ENCODE peak calls at places on chromosomes 3 and 15, in six cellular contexts. One of them, this sample, is unnamed.

GRCh38 chr3:107227091-107227490 is 150.1 kb upstream of the CCDC54 start:
- DNase-seq in activated naive CD8-positive, alpha-beta T cell treated with anti-CD3 and anti-CD28 coated beads, Interleukin-2, amount 10 ng/mL, durations not matched to agents 7 days and 5 days: no peak
- DNase-seq in AG04450: no peak
- DNase-seq in iPS DF 6.9: no peak
- DNase-seq in GM10248: no peak
- DNase-seq in NCI-H774: no peak
- DNase-seq in this sample: no peak

GRCh38 chr3:58556761-58557181 is 19.8 kb upstream of the ACOX2 start:
- DNase-seq in activated naive CD8-positive, alpha-beta T cell treated with anti-CD3 and anti-CD28 coated beads, Interleukin-2, amount 10 ng/mL, durations not matched to agents 7 days and 5 days: no peak
- DNase-seq in AG04450: no peak
- DNase-seq in iPS DF 6.9: no peak
- DNase-seq in GM10248: no peak
- DNase-seq in NCI-H774: no peak
- DNase-seq in this sample: no peak

GRCh38 chr15:76577879-76578512 is 241.4 kb downstream of the ISL2 start:
- DNase-seq in activated naive CD8-positive, alpha-beta T cell treated with anti-CD3 and anti-CD28 coated beads, Interleukin-2, amount 10 ng/mL, durations not matched to agents 7 days and 5 days: no peak
- DNase-seq in AG04450: no peak
- DNase-seq in iPS DF 6.9: no peak
- DNase-seq in GM10248: no peak
- DNase-seq in NCI-H774: no peak
- DNase-seq in this sample: no peak

GRCh38 chr3:195073866-195074860 is 196.8 kb downstream of the XXYLT1 start:
- DNase-seq in activated naive CD8-positive, alpha-beta T cell treated with anti-CD3 and anti-CD28 coated beads, Interleukin-2, amount 10 ng/mL, durations not matched to agents 7 days and 5 days: peak; percentile 9
- DNase-seq in AG04450: no peak
- DNase-seq in iPS DF 6.9: no peak
- DNase-seq in GM10248: no peak
- DNase-seq in NCI-H774: no peak
- DNase-seq in this sample: no peak

GRCh38 chr3:61564405-61565059 is 3.2 kb downstream of the PTPRG start:
- DNase-seq in activated naive CD8-positive, alpha-beta T cell treated with anti-CD3 and anti-CD28 coated beads, Interleukin-2, amount 10 ng/mL, durations not matched to agents 7 days and 5 days: no peak
- DNase-seq in AG04450: peak; percentile 27
- DNase-seq in iPS DF 6.9: no peak
- DNase-seq in GM10248: peak; percentile 34
- DNase-seq in NCI-H774: no peak
- DNase-seq in this sample: peak; percentile 82

GRCh38 chr3:72270072-72270611 is 485.2 kb upstream of the PROK2 start:
- DNase-seq in activated naive CD8-positive, alpha-beta T cell treated with anti-CD3 and anti-CD28 coated beads, Interleukin-2, amount 10 ng/mL, durations not matched to agents 7 days and 5 days: no peak
- DNase-seq in AG04450: peak; percentile 77
- DNase-seq in iPS DF 6.9: no peak
- DNase-seq in GM10248: no peak
- DNase-seq in NCI-H774: no peak
- DNase-seq in this sample: peak; percentile 73

GRCh38 chr3:9782777-9783176 is 9.5 kb downstream of the TADA3 start:
- DNase-seq in activated naive CD8-positive, alpha-beta T cell treated with anti-CD3 and anti-CD28 coated beads, Interleukin-2, amount 10 ng/mL, durations not matched to agents 7 days and 5 days: no peak
- DNase-seq in AG04450: no peak
- DNase-seq in iPS DF 6.9: no peak
- DNase-seq in GM10248: no peak
- DNase-seq in NCI-H774: no peak
- DNase-seq in this sample: no peak

GRCh38 chr3:62159693-62160092 is 213.7 kb downstream of the FEZF2 start:
- DNase-seq in activated naive CD8-positive, alpha-beta T cell treated with anti-CD3 and anti-CD28 coated beads, Interleukin-2, amount 10 ng/mL, durations not matched to agents 7 days and 5 days: no peak
- DNase-seq in AG04450: no peak
- DNase-seq in iPS DF 6.9: no peak
- DNase-seq in GM10248: no peak
- DNase-seq in NCI-H774: no peak
- DNase-seq in this sample: no peak

GRCh38 chr3:188584162-188584529 is 430.2 kb downstream of the LPP start:
- DNase-seq in activated naive CD8-positive, alpha-beta T cell treated with anti-CD3 and anti-CD28 coated beads, Interleukin-2, amount 10 ng/mL, durations not matched to agents 7 days and 5 days: no peak
- DNase-seq in AG04450: no peak
- DNase-seq in iPS DF 6.9: no peak
- DNase-seq in GM10248: no peak
- DNase-seq in NCI-H774: no peak
- DNase-seq in this sample: peak; percentile 66

GRCh38 chr15:64396790-64397189 is 9.2 kb downstream of the TRIP4 start:
- DNase-seq in activated naive CD8-positive, alpha-beta T cell treated with anti-CD3 and anti-CD28 coated beads, Interleukin-2, amount 10 ng/mL, durations not matched to agents 7 days and 5 days: no peak
- DNase-seq in AG04450: no peak
- DNase-seq in iPS DF 6.9: no peak
- DNase-seq in GM10248: no peak
- DNase-seq in NCI-H774: no peak
- DNase-seq in this sample: no peak

GRCh38 chr15:74196175-74196574 is 6.4 kb downstream of the STRA6 start:
- DNase-seq in activated naive CD8-positive, alpha-beta T cell treated with anti-CD3 and anti-CD28 coated beads, Interleukin-2, amount 10 ng/mL, durations not matched to agents 7 days and 5 days: no peak
- DNase-seq in AG04450: peak; percentile 72
- DNase-seq in iPS DF 6.9: no peak
- DNase-seq in GM10248: no peak
- DNase-seq in NCI-H774: no peak
- DNase-seq in this sample: peak; percentile 91

GRCh38 chr3:31412832-31413231 is 119.9 kb upstream of the STT3B start:
- DNase-seq in activated naive CD8-positive, alpha-beta T cell treated with anti-CD3 and anti-CD28 coated beads, Interleukin-2, amount 10 ng/mL, durations not matched to agents 7 days and 5 days: no peak
- DNase-seq in AG04450: no peak
- DNase-seq in iPS DF 6.9: no peak
- DNase-seq in GM10248: no peak
- DNase-seq in NCI-H774: no peak
- DNase-seq in this sample: peak; percentile 36

GRCh38 chr15:26967719-26968269 is 3.2 kb upstream of the GABRG3 start:
- DNase-seq in activated naive CD8-positive, alpha-beta T cell treated with anti-CD3 and anti-CD28 coated beads, Interleukin-2, amount 10 ng/mL, durations not matched to agents 7 days and 5 days: no peak
- DNase-seq in AG04450: no peak
- DNase-seq in iPS DF 6.9: peak; percentile 41
- DNase-seq in GM10248: no peak
- DNase-seq in NCI-H774: no peak
- DNase-seq in this sample: peak; percentile 28

GRCh38 chr3:112459750-112460149 is 39.5 kb downstream of the BTLA start:
- DNase-seq in activated naive CD8-positive, alpha-beta T cell treated with anti-CD3 and anti-CD28 coated beads, Interleukin-2, amount 10 ng/mL, durations not matched to agents 7 days and 5 days: no peak
- DNase-seq in AG04450: no peak
- DNase-seq in iPS DF 6.9: no peak
- DNase-seq in GM10248: no peak
- DNase-seq in NCI-H774: no peak
- DNase-seq in this sample: no peak

GRCh38 chr15:36161781-36162212 is 417.6 kb upstream of the CDIN1 start:
- DNase-seq in activated naive CD8-positive, alpha-beta T cell treated with anti-CD3 and anti-CD28 coated beads, Interleukin-2, amount 10 ng/mL, durations not matched to agents 7 days and 5 days: no peak
- DNase-seq in AG04450: no peak
- DNase-seq in iPS DF 6.9: no peak
- DNase-seq in GM10248: no peak
- DNase-seq in NCI-H774: no peak
- DNase-seq in this sample: peak; percentile 18

GRCh38 chr15:65303687-65304392 is 637 bp upstream of the RNU5B-1 start:
- DNase-seq in activated naive CD8-positive, alpha-beta T cell treated with anti-CD3 and anti-CD28 coated beads, Interleukin-2, amount 10 ng/mL, durations not matched to agents 7 days and 5 days: peak; percentile 57
- DNase-seq in AG04450: peak; percentile 18
- DNase-seq in iPS DF 6.9: no peak
- DNase-seq in GM10248: no peak
- DNase-seq in NCI-H774: no peak
- DNase-seq in this sample: peak; percentile 65

GRCh38 chr3:173589116-173589515 is 191.6 kb downstream of the NLGN1 start:
- DNase-seq in activated naive CD8-positive, alpha-beta T cell treated with anti-CD3 and anti-CD28 coated beads, Interleukin-2, amount 10 ng/mL, durations not matched to agents 7 days and 5 days: no peak
- DNase-seq in AG04450: no peak
- DNase-seq in iPS DF 6.9: no peak
- DNase-seq in GM10248: no peak
- DNase-seq in NCI-H774: no peak
- DNase-seq in this sample: no peak

GRCh38 chr15:29734917-29735572 is 87.2 kb downstream of the TJP1 start:
- DNase-seq in activated naive CD8-positive, alpha-beta T cell treated with anti-CD3 and anti-CD28 coated beads, Interleukin-2, amount 10 ng/mL, durations not matched to agents 7 days and 5 days: no peak
- DNase-seq in AG04450: no peak
- DNase-seq in iPS DF 6.9: no peak
- DNase-seq in GM10248: no peak
- DNase-seq in NCI-H774: no peak
- DNase-seq in this sample: peak; percentile 97

GRCh38 chr3:160010578-160010977 is 21.9 kb downstream of the IL12A start:
- DNase-seq in activated naive CD8-positive, alpha-beta T cell treated with anti-CD3 and anti-CD28 coated beads, Interleukin-2, amount 10 ng/mL, durations not matched to agents 7 days and 5 days: no peak
- DNase-seq in AG04450: no peak
- DNase-seq in iPS DF 6.9: no peak
- DNase-seq in GM10248: peak; percentile 62
- DNase-seq in NCI-H774: no peak
- DNase-seq in this sample: no peak

GRCh38 chr3:65751123-65751700 is 287.5 kb downstream of the MAGI1 start:
- DNase-seq in activated naive CD8-positive, alpha-beta T cell treated with anti-CD3 and anti-CD28 coated beads, Interleukin-2, amount 10 ng/mL, durations not matched to agents 7 days and 5 days: no peak
- DNase-seq in AG04450: no peak
- DNase-seq in iPS DF 6.9: peak; percentile 50
- DNase-seq in GM10248: peak; percentile 17
- DNase-seq in NCI-H774: no peak
- DNase-seq in this sample: peak; percentile 39

GRCh38 chr3:133479895-133480669 is 80.2 kb downstream of the BFSP2 start:
- DNase-seq in activated naive CD8-positive, alpha-beta T cell treated with anti-CD3 and anti-CD28 coated beads, Interleukin-2, amount 10 ng/mL, durations not matched to agents 7 days and 5 days: no peak
- DNase-seq in AG04450: no peak
- DNase-seq in iPS DF 6.9: no peak
- DNase-seq in GM10248: peak; percentile 56
- DNase-seq in NCI-H774: no peak
- DNase-seq in this sample: peak; percentile 91

GRCh38 chr15:34754171-34754580 is 622 bp downstream of the GJD2 start:
- DNase-seq in activated naive CD8-positive, alpha-beta T cell treated with anti-CD3 and anti-CD28 coated beads, Interleukin-2, amount 10 ng/mL, durations not matched to agents 7 days and 5 days: no peak
- DNase-seq in AG04450: no peak
- DNase-seq in iPS DF 6.9: no peak
- DNase-seq in GM10248: no peak
- DNase-seq in NCI-H774: no peak
- DNase-seq in this sample: no peak

GRCh38 chr3:49253512-49253911 is 23.5 kb downstream of the C3orf62 start:
- DNase-seq in activated naive CD8-positive, alpha-beta T cell treated with anti-CD3 and anti-CD28 coated beads, Interleukin-2, amount 10 ng/mL, durations not matched to agents 7 days and 5 days: no peak
- DNase-seq in AG04450: no peak
- DNase-seq in iPS DF 6.9: no peak
- DNase-seq in GM10248: peak; percentile 2
- DNase-seq in NCI-H774: no peak
- DNase-seq in this sample: no peak

GRCh38 chr3:160050019-160050418 is 61.4 kb downstream of the IL12A start:
- DNase-seq in activated naive CD8-positive, alpha-beta T cell treated with anti-CD3 and anti-CD28 coated beads, Interleukin-2, amount 10 ng/mL, durations not matched to agents 7 days and 5 days: no peak
- DNase-seq in AG04450: no peak
- DNase-seq in iPS DF 6.9: no peak
- DNase-seq in GM10248: no peak
- DNase-seq in NCI-H774: no peak
- DNase-seq in this sample: no peak

GRCh38 chr3:10940106-10940505 is 52.4 kb upstream of the SLC6A1 start:
- DNase-seq in activated naive CD8-positive, alpha-beta T cell treated with anti-CD3 and anti-CD28 coated beads, Interleukin-2, amount 10 ng/mL, durations not matched to agents 7 days and 5 days: no peak
- DNase-seq in AG04450: no peak
- DNase-seq in iPS DF 6.9: no peak
- DNase-seq in GM10248: no peak
- DNase-seq in NCI-H774: no peak
- DNase-seq in this sample: no peak

GRCh38 chr3:60391292-60391691 is 860.0 kb downstream of the FHIT start:
- DNase-seq in activated naive CD8-positive, alpha-beta T cell treated with anti-CD3 and anti-CD28 coated beads, Interleukin-2, amount 10 ng/mL, durations not matched to agents 7 days and 5 days: no peak
- DNase-seq in AG04450: no peak
- DNase-seq in iPS DF 6.9: no peak
- DNase-seq in GM10248: no peak
- DNase-seq in NCI-H774: no peak
- DNase-seq in this sample: peak; percentile 4

GRCh38 chr15:31555022-31555421 is 228.4 kb downstream of the KLF13 start:
- DNase-seq in activated naive CD8-positive, alpha-beta T cell treated with anti-CD3 and anti-CD28 coated beads, Interleukin-2, amount 10 ng/mL, durations not matched to agents 7 days and 5 days: no peak
- DNase-seq in AG04450: no peak
- DNase-seq in iPS DF 6.9: no peak
- DNase-seq in GM10248: no peak
- DNase-seq in NCI-H774: no peak
- DNase-seq in this sample: no peak

GRCh38 chr3:185677146-185677829 is 91.2 kb downstream of the SENP2 start:
- DNase-seq in activated naive CD8-positive, alpha-beta T cell treated with anti-CD3 and anti-CD28 coated beads, Interleukin-2, amount 10 ng/mL, durations not matched to agents 7 days and 5 days: no peak
- DNase-seq in AG04450: peak; percentile 56
- DNase-seq in iPS DF 6.9: peak; percentile 45
- DNase-seq in GM10248: peak; percentile 58
- DNase-seq in NCI-H774: peak; percentile 41
- DNase-seq in this sample: peak; percentile 76

GRCh38 chr15:57323299-57323805 is 53.0 kb upstream of the CGNL1 start:
- DNase-seq in activated naive CD8-positive, alpha-beta T cell treated with anti-CD3 and anti-CD28 coated beads, Interleukin-2, amount 10 ng/mL, durations not matched to agents 7 days and 5 days: no peak
- DNase-seq in AG04450: no peak
- DNase-seq in iPS DF 6.9: no peak
- DNase-seq in GM10248: no peak
- DNase-seq in NCI-H774: no peak
- DNase-seq in this sample: no peak

GRCh38 chr3:188171682-188172467 is 17.9 kb downstream of the LPP start:
- DNase-seq in activated naive CD8-positive, alpha-beta T cell treated with anti-CD3 and anti-CD28 coated beads, Interleukin-2, amount 10 ng/mL, durations not matched to agents 7 days and 5 days: no peak
- DNase-seq in AG04450: no peak
- DNase-seq in iPS DF 6.9: no peak
- DNase-seq in GM10248: no peak
- DNase-seq in NCI-H774: no peak
- DNase-seq in this sample: no peak

GRCh38 chr15:33310481-33311311 is at the start of gene RYR3:
- DNase-seq in activated naive CD8-positive, alpha-beta T cell treated with anti-CD3 and anti-CD28 coated beads, Interleukin-2, amount 10 ng/mL, durations not matched to agents 7 days and 5 days: no peak
- DNase-seq in AG04450: no peak
- DNase-seq in iPS DF 6.9: no peak
- DNase-seq in GM10248: no peak
- DNase-seq in NCI-H774: peak; percentile 50
- DNase-seq in this sample: peak; percentile 66

GRCh38 chr15:75098371-75098770 is 75.0 kb downstream of the PPCDC start:
- DNase-seq in activated naive CD8-positive, alpha-beta T cell treated with anti-CD3 and anti-CD28 coated beads, Interleukin-2, amount 10 ng/mL, durations not matched to agents 7 days and 5 days: no peak
- DNase-seq in AG04450: no peak
- DNase-seq in iPS DF 6.9: no peak
- DNase-seq in GM10248: no peak
- DNase-seq in NCI-H774: no peak
- DNase-seq in this sample: no peak

GRCh38 chr3:44685128-44685800 is 27.2 kb upstream of the ZNF502 start:
- DNase-seq in activated naive CD8-positive, alpha-beta T cell treated with anti-CD3 and anti-CD28 coated beads, Interleukin-2, amount 10 ng/mL, durations not matched to agents 7 days and 5 days: peak; percentile 73
- DNase-seq in AG04450: peak; percentile 59
- DNase-seq in iPS DF 6.9: peak; percentile 9
- DNase-seq in GM10248: peak; percentile 79
- DNase-seq in NCI-H774: peak; percentile 72
- DNase-seq in this sample: peak; percentile 83

GRCh38 chr15:89628301-89628700 is 27.0 kb downstream of the KIF7 start:
- DNase-seq in activated naive CD8-positive, alpha-beta T cell treated with anti-CD3 and anti-CD28 coated beads, Interleukin-2, amount 10 ng/mL, durations not matched to agents 7 days and 5 days: no peak
- DNase-seq in AG04450: no peak
- DNase-seq in iPS DF 6.9: no peak
- DNase-seq in GM10248: peak; percentile 14
- DNase-seq in NCI-H774: no peak
- DNase-seq in this sample: no peak

GRCh38 chr3:13546667-13547171 is 2.2 kb upstream of the FBLN2 start:
- DNase-seq in activated naive CD8-positive, alpha-beta T cell treated with anti-CD3 and anti-CD28 coated beads, Interleukin-2, amount 10 ng/mL, durations not matched to agents 7 days and 5 days: no peak
- DNase-seq in AG04450: no peak
- DNase-seq in iPS DF 6.9: no peak
- DNase-seq in GM10248: no peak
- DNase-seq in NCI-H774: no peak
- DNase-seq in this sample: peak; percentile 25

GRCh38 chr15:39828374-39828931 is 45.8 kb upstream of the FSIP1 start:
- DNase-seq in activated naive CD8-positive, alpha-beta T cell treated with anti-CD3 and anti-CD28 coated beads, Interleukin-2, amount 10 ng/mL, durations not matched to agents 7 days and 5 days: no peak
- DNase-seq in AG04450: no peak
- DNase-seq in iPS DF 6.9: no peak
- DNase-seq in GM10248: no peak
- DNase-seq in NCI-H774: no peak
- DNase-seq in this sample: peak; percentile 61